ENCODE peak calls at places on chromosomes 4 and X, in eight cellular contexts. T is activated CD8-positive, alpha-beta memory T cell treated with anti-CD3 and anti-CD28 coated beads for 24 hours; B is activated CD8-positive, alpha-beta T cell treated with anti-CD3 and anti-CD28 coated beads for 36 hours; P is iPS-NIHi11; Z is fibroblast of the conjunctiva; O is Ammon's horn; A is caudate nucleus; Y is anterior cingulate cortex. X is an unnamed sample.

GRCh38 chr4:127012549-127012948 is 620.2 kb upstream of the INTU start:
- DNase-seq in A (no peak), O (no peak), B (no peak), Y (no peak), T (no peak), P (no peak), Z (no peak), X (no peak)

GRCh38 chrX:40513012-40513411 is 67.8 kb upstream of the ATP6AP2 start:
- DNase-seq in Y (no peak), P (no peak), O (no peak), Z (no peak), A (no peak), T (no peak), B (no peak), X (no peak)

GRCh38 chr4:8340721-8341680 is 71.4 kb downstream of the HTRA3 start:
- DNase-seq in P (no peak), B (no peak), Y (peak; percentile 58), Z (peak; percentile 4), T (no peak), A (peak; percentile 37), O (peak; percentile 84), X (peak; percentile 59)

GRCh38 chr4:133995243-133995960 is 206.2 kb downstream of the PABPC4L start:
- DNase-seq in P (no peak), Z (no peak), O (no peak), Y (no peak), B (no peak), T (no peak), A (no peak), X (no peak)

GRCh38 chr4:92969650-92970370 is 666.0 kb downstream of the GRID2 start:
- DNase-seq in P (peak; percentile 10), A (no peak), O (no peak), T (no peak), Z (peak; percentile 82), Y (no peak), B (no peak), X (no peak)

GRCh38 chr4:77149789-77150188 is 7.2 kb upstream of the CCNG2 start:
- DNase-seq in A (no peak), Y (no peak), O (no peak), B (no peak), T (no peak), P (no peak), Z (no peak), X (no peak)

GRCh38 chr4:118942465-118942864 is 53.8 kb downstream of the SYNPO2 start:
- DNase-seq in T (no peak), Y (no peak), O (no peak), P (no peak), A (no peak), Z (no peak), B (no peak), X (no peak)

GRCh38 chr4:138686078-138686477 is 329.5 kb upstream of the NOCT start:
- DNase-seq in P (no peak), O (no peak), T (no peak), A (no peak), Y (no peak), Z (no peak), B (no peak), X (no peak)

GRCh38 chr4:5930456-5930855 is 37.6 kb upstream of the CRMP1 start:
- DNase-seq in B (no peak), P (no peak), T (no peak), Y (no peak), A (no peak), O (no peak), Z (no peak), X (no peak)

GRCh38 chr4:116101321-116101720 is 984.1 kb downstream of the TRAM1L1 start:
- DNase-seq in A (no peak), T (no peak), P (no peak), Y (no peak), O (no peak), Z (no peak), B (no peak), X (no peak)

GRCh38 chr4:47631161-47631560 is 146.1 kb downstream of the ATP10D start:
- DNase-seq in B (no peak), O (no peak), Z (no peak), A (no peak), T (no peak), P (no peak), Y (no peak), X (no peak)

GRCh38 chrX:103310592-103311400 is at the start of gene BEX2:
- DNase-seq in A (peak; percentile 79), T (peak; percentile 88), B (peak; percentile 90), P (peak; percentile 87), O (peak; percentile 90), Y (peak; percentile 59), Z (peak; percentile 13), X (peak; percentile 81)

GRCh38 chr4:139791681-139792080 is 126.1 kb downstream of the MGST2 start:
- DNase-seq in P (no peak), Z (no peak), Y (no peak), B (no peak), A (no peak), T (no peak), O (no peak), X (no peak)

GRCh38 chr4:154039435-154040061 is 250.7 kb upstream of the SFRP2 start:
- DNase-seq in B (no peak), Z (no peak), A (no peak), Y (no peak), P (no peak), T (no peak), O (no peak), X (no peak)

GRCh38 chrX:11125079-11125478 is 13.9 kb downstream of the HCCS start:
- DNase-seq in T (no peak), O (no peak), P (no peak), Y (no peak), Z (no peak), A (no peak), B (no peak), X (no peak)

GRCh38 chrX:29172880-29173279 is 585.6 kb downstream of the IL1RAPL1 start:
- DNase-seq in O (no peak), B (no peak), A (no peak), T (no peak), Z (no peak), Y (no peak), P (no peak), X (no peak)

GRCh38 chrX:110795645-110796510 is at the start of gene CHRDL1:
- DNase-seq in O (peak; percentile 13), A (peak; percentile 2), B (peak; percentile 6), P (peak; percentile 61), Z (no peak), Y (peak; percentile 25), T (no peak), X (peak; percentile 50)

GRCh38 chrX:143139681-143140080 is 114.0 kb downstream of the SPANXN4 start:
- DNase-seq in A (no peak), P (no peak), O (no peak), B (no peak), Z (no peak), Y (no peak), T (no peak), X (no peak)

GRCh38 chr4:38769441-38770210 is 13.2 kb downstream of the TLR10 start:
- DNase-seq in Z (no peak), Y (no peak), O (no peak), B (no peak), T (no peak), A (no peak), P (no peak), X (no peak)

GRCh38 chr4:13989496-13989895 is 362.0 kb upstream of the BOD1L1 start:
- DNase-seq in Z (no peak), A (no peak), O (no peak), Y (no peak), B (no peak), T (no peak), P (no peak), X (no peak)